ENCODE peak calls at places on chromosomes 2 and 18, in six cellular contexts. One of them, this sample, is unnamed.

GRCh38 chr2:219404291-219404910 is 13.8 kb upstream of the DES start:
- DNase-seq in COR-L47: no peak
- DNase-seq in activated CD4-positive, alpha-beta T cell treated with anti-CD3 and anti-CD28 coated beads, Interleukin-2, amount 50 U/mL, for 48 hours: no peak
- DNase-seq in central memory CD8-positive, alpha-beta T cell: no peak
- DNase-seq in GM12878: no peak
- DNase-seq in activated T-helper 1 cell treated with anti-CD3 and anti-CD28 coated beads, Interleukin-12 subunit alpha, Interleukin-12 subunit beta, Interleukin-2, Interleukin-4 antibody, amounts not matched to agents 30 ng/mL and 10 ng/mL and 1 ng/mL, durations not matched to agents 14 hours and 24 hours and 36 hours: no peak
- DNase-seq in this sample: no peak

GRCh38 chr2:20349457-20350034 is 1.1 kb downstream of the PUM2 start:
- DNase-seq in central memory CD8-positive, alpha-beta T cell: no peak
- DNase-seq in activated CD4-positive, alpha-beta T cell treated with anti-CD3 and anti-CD28 coated beads, Interleukin-2, amount 50 U/mL, for 48 hours: no peak
- DNase-seq in COR-L47: no peak
- DNase-seq in activated T-helper 1 cell treated with anti-CD3 and anti-CD28 coated beads, Interleukin-12 subunit alpha, Interleukin-12 subunit beta, Interleukin-2, Interleukin-4 antibody, amounts not matched to agents 30 ng/mL and 10 ng/mL and 1 ng/mL, durations not matched to agents 14 hours and 24 hours and 36 hours: no peak
- DNase-seq in GM12878: no peak
- DNase-seq in this sample: no peak

GRCh38 chr2:71129891-71130324 is at the start of gene MCEE:
- DNase-seq in activated T-helper 1 cell treated with anti-CD3 and anti-CD28 coated beads, Interleukin-12 subunit alpha, Interleukin-12 subunit beta, Interleukin-2, Interleukin-4 antibody, amounts not matched to agents 30 ng/mL and 10 ng/mL and 1 ng/mL, durations not matched to agents 14 hours and 24 hours and 36 hours: peak; percentile 83
- DNase-seq in COR-L47: peak; percentile 73
- DNase-seq in central memory CD8-positive, alpha-beta T cell: peak; percentile 79
- DNase-seq in activated CD4-positive, alpha-beta T cell treated with anti-CD3 and anti-CD28 coated beads, Interleukin-2, amount 50 U/mL, for 48 hours: peak; percentile 90
- DNase-seq in GM12878: peak; percentile 17
- DNase-seq in this sample: peak; percentile 82

GRCh38 chr18:59712311-59712710 is 15.1 kb upstream of the CCBE1 start:
- DNase-seq in COR-L47: no peak
- DNase-seq in activated T-helper 1 cell treated with anti-CD3 and anti-CD28 coated beads, Interleukin-12 subunit alpha, Interleukin-12 subunit beta, Interleukin-2, Interleukin-4 antibody, amounts not matched to agents 30 ng/mL and 10 ng/mL and 1 ng/mL, durations not matched to agents 14 hours and 24 hours and 36 hours: no peak
- DNase-seq in activated CD4-positive, alpha-beta T cell treated with anti-CD3 and anti-CD28 coated beads, Interleukin-2, amount 50 U/mL, for 48 hours: no peak
- DNase-seq in GM12878: no peak
- DNase-seq in central memory CD8-positive, alpha-beta T cell: no peak
- DNase-seq in this sample: peak; percentile 90

GRCh38 chr2:217790681-217791392 is 212.0 kb downstream of the TNS1 start:
- DNase-seq in activated T-helper 1 cell treated with anti-CD3 and anti-CD28 coated beads, Interleukin-12 subunit alpha, Interleukin-12 subunit beta, Interleukin-2, Interleukin-4 antibody, amounts not matched to agents 30 ng/mL and 10 ng/mL and 1 ng/mL, durations not matched to agents 14 hours and 24 hours and 36 hours: no peak
- DNase-seq in central memory CD8-positive, alpha-beta T cell: peak; percentile 8
- DNase-seq in activated CD4-positive, alpha-beta T cell treated with anti-CD3 and anti-CD28 coated beads, Interleukin-2, amount 50 U/mL, for 48 hours: no peak
- DNase-seq in COR-L47: no peak
- DNase-seq in GM12878: no peak
- DNase-seq in this sample: no peak

GRCh38 chr2:226794751-226795171 is 4.9 kb downstream of the IRS1 start:
- DNase-seq in central memory CD8-positive, alpha-beta T cell: no peak
- DNase-seq in GM12878: no peak
- DNase-seq in COR-L47: no peak
- DNase-seq in activated T-helper 1 cell treated with anti-CD3 and anti-CD28 coated beads, Interleukin-12 subunit alpha, Interleukin-12 subunit beta, Interleukin-2, Interleukin-4 antibody, amounts not matched to agents 30 ng/mL and 10 ng/mL and 1 ng/mL, durations not matched to agents 14 hours and 24 hours and 36 hours: no peak
- DNase-seq in activated CD4-positive, alpha-beta T cell treated with anti-CD3 and anti-CD28 coated beads, Interleukin-2, amount 50 U/mL, for 48 hours: no peak
- DNase-seq in this sample: no peak

GRCh38 chr2:74045454-74045853 is 60.7 kb downstream of the TET3 start:
- DNase-seq in COR-L47: no peak
- DNase-seq in activated CD4-positive, alpha-beta T cell treated with anti-CD3 and anti-CD28 coated beads, Interleukin-2, amount 50 U/mL, for 48 hours: no peak
- DNase-seq in activated T-helper 1 cell treated with anti-CD3 and anti-CD28 coated beads, Interleukin-12 subunit alpha, Interleukin-12 subunit beta, Interleukin-2, Interleukin-4 antibody, amounts not matched to agents 30 ng/mL and 10 ng/mL and 1 ng/mL, durations not matched to agents 14 hours and 24 hours and 36 hours: no peak
- DNase-seq in central memory CD8-positive, alpha-beta T cell: no peak
- DNase-seq in GM12878: no peak
- DNase-seq in this sample: no peak

GRCh38 chr2:52395912-52396311 is 1364.0 kb upstream of the NRXN1 start:
- DNase-seq in GM12878: no peak
- DNase-seq in COR-L47: no peak
- DNase-seq in activated T-helper 1 cell treated with anti-CD3 and anti-CD28 coated beads, Interleukin-12 subunit alpha, Interleukin-12 subunit beta, Interleukin-2, Interleukin-4 antibody, amounts not matched to agents 30 ng/mL and 10 ng/mL and 1 ng/mL, durations not matched to agents 14 hours and 24 hours and 36 hours: no peak
- DNase-seq in central memory CD8-positive, alpha-beta T cell: no peak
- DNase-seq in activated CD4-positive, alpha-beta T cell treated with anti-CD3 and anti-CD28 coated beads, Interleukin-2, amount 50 U/mL, for 48 hours: no peak
- DNase-seq in this sample: no peak

GRCh38 chr2:216039918-216040317 is 26.6 kb upstream of the MREG start:
- DNase-seq in central memory CD8-positive, alpha-beta T cell: no peak
- DNase-seq in activated T-helper 1 cell treated with anti-CD3 and anti-CD28 coated beads, Interleukin-12 subunit alpha, Interleukin-12 subunit beta, Interleukin-2, Interleukin-4 antibody, amounts not matched to agents 30 ng/mL and 10 ng/mL and 1 ng/mL, durations not matched to agents 14 hours and 24 hours and 36 hours: no peak
- DNase-seq in activated CD4-positive, alpha-beta T cell treated with anti-CD3 and anti-CD28 coated beads, Interleukin-2, amount 50 U/mL, for 48 hours: no peak
- DNase-seq in COR-L47: no peak
- DNase-seq in GM12878: no peak
- DNase-seq in this sample: no peak

GRCh38 chr2:205197468-205198129 is 484.7 kb upstream of the NRP2 start:
- DNase-seq in activated T-helper 1 cell treated with anti-CD3 and anti-CD28 coated beads, Interleukin-12 subunit alpha, Interleukin-12 subunit beta, Interleukin-2, Interleukin-4 antibody, amounts not matched to agents 30 ng/mL and 10 ng/mL and 1 ng/mL, durations not matched to agents 14 hours and 24 hours and 36 hours: no peak
- DNase-seq in activated CD4-positive, alpha-beta T cell treated with anti-CD3 and anti-CD28 coated beads, Interleukin-2, amount 50 U/mL, for 48 hours: no peak
- DNase-seq in GM12878: no peak
- DNase-seq in central memory CD8-positive, alpha-beta T cell: no peak
- DNase-seq in COR-L47: no peak
- DNase-seq in this sample: peak; percentile 72

GRCh38 chr2:241985986-241986329 is 116.4 kb downstream of the RTP5 start:
- DNase-seq in COR-L47: no peak
- DNase-seq in GM12878: no peak
- DNase-seq in activated CD4-positive, alpha-beta T cell treated with anti-CD3 and anti-CD28 coated beads, Interleukin-2, amount 50 U/mL, for 48 hours: no peak
- DNase-seq in central memory CD8-positive, alpha-beta T cell: no peak
- DNase-seq in activated T-helper 1 cell treated with anti-CD3 and anti-CD28 coated beads, Interleukin-12 subunit alpha, Interleukin-12 subunit beta, Interleukin-2, Interleukin-4 antibody, amounts not matched to agents 30 ng/mL and 10 ng/mL and 1 ng/mL, durations not matched to agents 14 hours and 24 hours and 36 hours: no peak
- DNase-seq in this sample: no peak

GRCh38 chr2:10392951-10393647 is 55.0 kb downstream of the ODC1 start:
- DNase-seq in COR-L47: no peak
- DNase-seq in activated T-helper 1 cell treated with anti-CD3 and anti-CD28 coated beads, Interleukin-12 subunit alpha, Interleukin-12 subunit beta, Interleukin-2, Interleukin-4 antibody, amounts not matched to agents 30 ng/mL and 10 ng/mL and 1 ng/mL, durations not matched to agents 14 hours and 24 hours and 36 hours: no peak
- DNase-seq in central memory CD8-positive, alpha-beta T cell: no peak
- DNase-seq in activated CD4-positive, alpha-beta T cell treated with anti-CD3 and anti-CD28 coated beads, Interleukin-2, amount 50 U/mL, for 48 hours: no peak
- DNase-seq in GM12878: no peak
- DNase-seq in this sample: no peak

GRCh38 chr2:174931724-174932123 is 73.5 kb downstream of the CHN1 start:
- DNase-seq in COR-L47: no peak
- DNase-seq in central memory CD8-positive, alpha-beta T cell: no peak
- DNase-seq in GM12878: no peak
- DNase-seq in activated CD4-positive, alpha-beta T cell treated with anti-CD3 and anti-CD28 coated beads, Interleukin-2, amount 50 U/mL, for 48 hours: no peak
- DNase-seq in activated T-helper 1 cell treated with anti-CD3 and anti-CD28 coated beads, Interleukin-12 subunit alpha, Interleukin-12 subunit beta, Interleukin-2, Interleukin-4 antibody, amounts not matched to agents 30 ng/mL and 10 ng/mL and 1 ng/mL, durations not matched to agents 14 hours and 24 hours and 36 hours: no peak
- DNase-seq in this sample: no peak

GRCh38 chr2:15331787-15332186 is 229.3 kb downstream of the NBAS start:
- DNase-seq in COR-L47: no peak
- DNase-seq in activated CD4-positive, alpha-beta T cell treated with anti-CD3 and anti-CD28 coated beads, Interleukin-2, amount 50 U/mL, for 48 hours: no peak
- DNase-seq in activated T-helper 1 cell treated with anti-CD3 and anti-CD28 coated beads, Interleukin-12 subunit alpha, Interleukin-12 subunit beta, Interleukin-2, Interleukin-4 antibody, amounts not matched to agents 30 ng/mL and 10 ng/mL and 1 ng/mL, durations not matched to agents 14 hours and 24 hours and 36 hours: no peak
- DNase-seq in central memory CD8-positive, alpha-beta T cell: no peak
- DNase-seq in GM12878: no peak
- DNase-seq in this sample: no peak

GRCh38 chr18:37484893-37485834 is 80.4 kb downstream of the CELF4 start:
- DNase-seq in central memory CD8-positive, alpha-beta T cell: no peak
- DNase-seq in activated CD4-positive, alpha-beta T cell treated with anti-CD3 and anti-CD28 coated beads, Interleukin-2, amount 50 U/mL, for 48 hours: peak; percentile 13
- DNase-seq in COR-L47: no peak
- DNase-seq in activated T-helper 1 cell treated with anti-CD3 and anti-CD28 coated beads, Interleukin-12 subunit alpha, Interleukin-12 subunit beta, Interleukin-2, Interleukin-4 antibody, amounts not matched to agents 30 ng/mL and 10 ng/mL and 1 ng/mL, durations not matched to agents 14 hours and 24 hours and 36 hours: no peak
- DNase-seq in GM12878: no peak
- DNase-seq in this sample: peak; percentile 50